ENCODE peak calls at places on chromosome 16, in four cellular contexts. One of them, this sample, is unnamed.

GRCh38 chr16:83100679-83101078 is 473.9 kb downstream of the CDH13 start:
- DNase-seq in psoas muscle: no peak
- DNase-seq in choroid plexus epithelial cell: peak
- DNase-seq in cardiac fibroblast: no peak
- DNase-seq in this sample: no peak

GRCh38 chr16:80599466-80599865 is 58.7 kb downstream of the DYNLRB2 start:
- DNase-seq in choroid plexus epithelial cell: peak
- DNase-seq in cardiac fibroblast: no peak
- DNase-seq in psoas muscle: no peak
- DNase-seq in this sample: no peak

GRCh38 chr16:17364319-17365210 is 106.2 kb downstream of the XYLT1 start:
- DNase-seq in psoas muscle: no peak
- DNase-seq in choroid plexus epithelial cell: peak
- DNase-seq in cardiac fibroblast: peak
- DNase-seq in this sample: no peak

GRCh38 chr16:17591655-17592405 is 121.1 kb upstream of the XYLT1 start:
- DNase-seq in choroid plexus epithelial cell: no peak
- DNase-seq in psoas muscle: no peak
- DNase-seq in cardiac fibroblast: no peak
- DNase-seq in this sample: no peak

GRCh38 chr16:89198417-89199240 is 1.7 kb downstream of the SLC22A31 start:
- DNase-seq in choroid plexus epithelial cell: no peak
- DNase-seq in cardiac fibroblast: no peak
- DNase-seq in psoas muscle: no peak
- DNase-seq in this sample: no peak

GRCh38 chr16:27779719-27780161 is 229.8 kb downstream of the KATNIP start:
- DNase-seq in cardiac fibroblast: peak
- DNase-seq in choroid plexus epithelial cell: peak
- DNase-seq in psoas muscle: peak
- DNase-seq in this sample: no peak

GRCh38 chr16:82681592-82681991 is 54.8 kb downstream of the CDH13 start:
- DNase-seq in psoas muscle: no peak
- DNase-seq in cardiac fibroblast: no peak
- DNase-seq in choroid plexus epithelial cell: no peak
- DNase-seq in this sample: no peak

GRCh38 chr16:55873122-55873521 is 2.1 kb downstream of the CES5A start:
- DNase-seq in cardiac fibroblast: no peak
- DNase-seq in choroid plexus epithelial cell: no peak
- DNase-seq in psoas muscle: no peak
- DNase-seq in this sample: no peak

GRCh38 chr16:23061669-23062068 is 87.6 kb downstream of the USP31 start:
- DNase-seq in psoas muscle: no peak
- DNase-seq in choroid plexus epithelial cell: peak
- DNase-seq in cardiac fibroblast: no peak
- DNase-seq in this sample: no peak

GRCh38 chr16:14377326-14377725 is 252.7 kb downstream of the PARN start:
- DNase-seq in cardiac fibroblast: no peak
- DNase-seq in psoas muscle: no peak
- DNase-seq in choroid plexus epithelial cell: peak
- DNase-seq in this sample: no peak

GRCh38 chr16:67055712-67056487 is 27.0 kb downstream of the CBFB start:
- DNase-seq in psoas muscle: no peak
- DNase-seq in cardiac fibroblast: peak
- DNase-seq in choroid plexus epithelial cell: peak
- DNase-seq in this sample: no peak

GRCh38 chr16:71808593-71809449 is at the start of gene AP1G1:
- DNase-seq in choroid plexus epithelial cell: peak
- DNase-seq in cardiac fibroblast: peak
- DNase-seq in psoas muscle: peak
- DNase-seq in this sample: peak

GRCh38 chr16:65532218-65532617 is 410.4 kb upstream of the CDH11 start:
- DNase-seq in psoas muscle: no peak
- DNase-seq in choroid plexus epithelial cell: no peak
- DNase-seq in cardiac fibroblast: no peak
- DNase-seq in this sample: no peak

GRCh38 chr16:52090080-52090479 is 456.9 kb downstream of the TOX3 start:
- DNase-seq in choroid plexus epithelial cell: no peak
- DNase-seq in cardiac fibroblast: peak
- DNase-seq in psoas muscle: no peak
- DNase-seq in this sample: no peak

GRCh38 chr16:57020651-57021050 is 31.3 kb downstream of the NLRC5 start:
- DNase-seq in choroid plexus epithelial cell: no peak
- DNase-seq in psoas muscle: no peak
- DNase-seq in cardiac fibroblast: no peak
- DNase-seq in this sample: no peak

GRCh38 chr16:55476625-55477533 is 2.1 kb upstream of the MMP2 start:
- DNase-seq in psoas muscle: peak
- DNase-seq in choroid plexus epithelial cell: no peak
- DNase-seq in cardiac fibroblast: peak
- DNase-seq in this sample: no peak

GRCh38 chr16:68466174-68466573 is 17.9 kb upstream of the SMPD3 start:
- DNase-seq in cardiac fibroblast: no peak
- DNase-seq in choroid plexus epithelial cell: no peak
- DNase-seq in psoas muscle: no peak
- DNase-seq in this sample: no peak

GRCh38 chr16:29310852-29311314 is 95.6 kb downstream of the NPIPB11 start:
- DNase-seq in cardiac fibroblast: no peak
- DNase-seq in psoas muscle: peak
- DNase-seq in choroid plexus epithelial cell: no peak
- DNase-seq in this sample: no peak

GRCh38 chr16:28980929-28981328 is 3.9 kb upstream of the LAT start:
- DNase-seq in psoas muscle: no peak
- DNase-seq in cardiac fibroblast: no peak
- DNase-seq in choroid plexus epithelial cell: no peak
- DNase-seq in this sample: no peak

GRCh38 chr16:84717484-84717883 is 17.7 kb downstream of the USP10 start:
- DNase-seq in cardiac fibroblast: no peak
- DNase-seq in psoas muscle: no peak
- DNase-seq in choroid plexus epithelial cell: no peak
- DNase-seq in this sample: no peak

GRCh38 chr16:85565796-85566501 is 47.2 kb upstream of the GSE1 start:
- DNase-seq in cardiac fibroblast: no peak
- DNase-seq in choroid plexus epithelial cell: no peak
- DNase-seq in psoas muscle: no peak
- DNase-seq in this sample: no peak

GRCh38 chr16:46884513-46885293 is 541 bp downstream of the GPT2 start:
- DNase-seq in psoas muscle: no peak
- DNase-seq in cardiac fibroblast: peak
- DNase-seq in choroid plexus epithelial cell: peak
- DNase-seq in this sample: no peak

GRCh38 chr16:49800441-49800840 is 55.5 kb downstream of the ZNF423 start:
- DNase-seq in choroid plexus epithelial cell: no peak
- DNase-seq in psoas muscle: no peak
- DNase-seq in cardiac fibroblast: no peak
- DNase-seq in this sample: no peak

GRCh38 chr16:89864421-89864820 is 9.0 kb upstream of the TCF25 start:
- DNase-seq in choroid plexus epithelial cell: peak
- DNase-seq in cardiac fibroblast: no peak
- DNase-seq in psoas muscle: no peak
- DNase-seq in this sample: no peak

GRCh38 chr16:11783319-11784047 is 13.6 kb downstream of the ZC3H7A start:
- DNase-seq in choroid plexus epithelial cell: peak
- DNase-seq in cardiac fibroblast: peak
- DNase-seq in psoas muscle: no peak
- DNase-seq in this sample: no peak

GRCh38 chr16:27251561-27252205 is 16.9 kb downstream of the NSMCE1 start:
- DNase-seq in psoas muscle: no peak
- DNase-seq in cardiac fibroblast: no peak
- DNase-seq in choroid plexus epithelial cell: no peak
- DNase-seq in this sample: no peak

GRCh38 chr16:26019885-26020284 is 328.1 kb downstream of the HS3ST4 start:
- DNase-seq in choroid plexus epithelial cell: no peak
- DNase-seq in psoas muscle: no peak
- DNase-seq in cardiac fibroblast: no peak
- DNase-seq in this sample: no peak

GRCh38 chr16:52265446-52265861 is 281.5 kb downstream of the TOX3 start:
- DNase-seq in cardiac fibroblast: no peak
- DNase-seq in choroid plexus epithelial cell: no peak
- DNase-seq in psoas muscle: no peak
- DNase-seq in this sample: no peak

GRCh38 chr16:3937066-3937875 is 56.8 kb upstream of the CREBBP start:
- DNase-seq in psoas muscle: no peak
- DNase-seq in cardiac fibroblast: no peak
- DNase-seq in choroid plexus epithelial cell: no peak
- DNase-seq in this sample: no peak

GRCh38 chr16:67268136-67268579 is 11.2 kb upstream of the PLEKHG4 start:
- DNase-seq in cardiac fibroblast: peak
- DNase-seq in choroid plexus epithelial cell: peak
- DNase-seq in psoas muscle: peak
- DNase-seq in this sample: no peak

GRCh38 chr16:56682703-56683397 is 580 bp downstream of the MT1X start:
- DNase-seq in cardiac fibroblast: no peak
- DNase-seq in psoas muscle: peak
- DNase-seq in choroid plexus epithelial cell: no peak
- DNase-seq in this sample: no peak

GRCh38 chr16:2152695-2153506 is 2.7 kb upstream of the TRAF7 start:
- DNase-seq in cardiac fibroblast: no peak
- DNase-seq in psoas muscle: no peak
- DNase-seq in choroid plexus epithelial cell: no peak
- DNase-seq in this sample: no peak

GRCh38 chr16:58027341-58028167 is 2.0 kb downstream of the MMP15 start:
- DNase-seq in choroid plexus epithelial cell: peak
- DNase-seq in psoas muscle: peak
- DNase-seq in cardiac fibroblast: no peak
- DNase-seq in this sample: no peak

GRCh38 chr16:23026777-23027362 is 122.4 kb downstream of the USP31 start:
- DNase-seq in choroid plexus epithelial cell: peak
- DNase-seq in psoas muscle: no peak
- DNase-seq in cardiac fibroblast: peak
- DNase-seq in this sample: no peak

GRCh38 chr16:56911771-56912541 is 20.0 kb upstream of the HERPUD1 start:
- DNase-seq in psoas muscle: peak
- DNase-seq in cardiac fibroblast: peak
- DNase-seq in choroid plexus epithelial cell: peak
- DNase-seq in this sample: peak

GRCh38 chr16:8872967-8873865 is 4.4 kb upstream of the CARHSP1 start:
- DNase-seq in psoas muscle: no peak
- DNase-seq in choroid plexus epithelial cell: no peak
- DNase-seq in cardiac fibroblast: no peak
- DNase-seq in this sample: no peak
- TF ChIP-seq CTCF in psoas muscle: peak
- TF ChIP-seq CTCF in choroid plexus epithelial cell: peak
- TF ChIP-seq CTCF in cardiac fibroblast: peak
- TF ChIP-seq CTCF in this sample: no peak

GRCh38 chr16:30658731-30659506 is 688 bp downstream of the FBRS start:
- DNase-seq in choroid plexus epithelial cell: peak
- DNase-seq in cardiac fibroblast: peak
- DNase-seq in psoas muscle: peak
- DNase-seq in this sample: peak

GRCh38 chr16:30659507-30660423 is 1.5 kb downstream of the FBRS start:
- DNase-seq in choroid plexus epithelial cell: peak
- DNase-seq in psoas muscle: no peak
- DNase-seq in cardiac fibroblast: peak
- DNase-seq in this sample: no peak

GRCh38 chr16:30656974-30657865 is 1.0 kb upstream of the FBRS start:
- DNase-seq in choroid plexus epithelial cell: no peak
- DNase-seq in cardiac fibroblast: no peak
- DNase-seq in psoas muscle: no peak
- DNase-seq in this sample: peak

GRCh38 chr16:30656388-30656787 is 1.8 kb upstream of the FBRS start:
- DNase-seq in cardiac fibroblast: no peak
- DNase-seq in psoas muscle: no peak
- DNase-seq in choroid plexus epithelial cell: no peak
- DNase-seq in this sample: no peak

DNA sequence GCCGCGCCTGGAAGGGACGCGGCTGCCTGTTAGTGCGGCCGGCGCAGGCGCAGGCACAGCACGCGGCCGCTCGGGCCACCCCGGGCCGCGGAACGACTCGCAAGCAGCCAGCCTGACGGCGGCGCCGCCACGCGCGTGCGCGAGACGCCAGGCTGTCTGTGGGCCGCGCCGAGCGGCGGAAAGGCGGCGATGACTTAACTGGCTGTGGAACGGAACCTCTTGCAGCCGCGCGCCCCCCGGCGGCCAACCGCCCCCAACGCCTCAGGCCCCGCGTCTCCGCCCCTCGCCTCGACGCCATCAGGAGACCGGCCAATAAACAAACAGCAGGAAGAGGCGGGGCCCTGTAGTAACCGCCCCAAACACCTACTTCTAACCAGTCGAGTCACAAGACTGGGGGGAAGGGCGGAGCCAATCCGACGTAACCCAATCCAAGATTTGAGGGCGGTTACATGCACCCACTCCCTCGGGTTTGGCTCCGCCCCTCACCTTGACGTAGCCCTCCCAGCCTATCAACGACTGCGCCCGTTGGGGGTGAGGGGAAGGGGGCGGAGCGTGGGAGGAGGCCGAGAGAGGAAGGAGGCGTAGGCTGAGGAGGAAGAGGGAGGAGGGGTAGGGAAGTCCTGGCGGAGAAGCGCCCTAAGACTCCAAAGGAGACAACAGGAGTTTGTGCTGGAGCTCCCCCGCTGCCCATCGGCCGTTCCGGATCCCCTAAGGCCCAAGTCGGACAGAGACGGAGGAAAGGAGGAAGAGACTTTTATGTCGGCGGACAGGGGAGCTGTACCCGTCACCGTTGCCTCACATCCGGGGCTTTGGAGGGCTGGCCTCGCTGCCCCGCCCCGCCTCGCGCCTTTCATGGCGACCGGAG is at the start of gene FBRS:
- DNase-seq in cardiac fibroblast: peak
- DNase-seq in psoas muscle: peak
- DNase-seq in choroid plexus epithelial cell: peak
- DNase-seq in this sample: peak
- H3K4me3 ChIP-seq in cardiac fibroblast: peak
- H3K4me3 ChIP-seq in psoas muscle: peak
- H3K4me3 ChIP-seq in choroid plexus epithelial cell: peak
- H3K4me3 ChIP-seq in this sample: peak

DNA sequence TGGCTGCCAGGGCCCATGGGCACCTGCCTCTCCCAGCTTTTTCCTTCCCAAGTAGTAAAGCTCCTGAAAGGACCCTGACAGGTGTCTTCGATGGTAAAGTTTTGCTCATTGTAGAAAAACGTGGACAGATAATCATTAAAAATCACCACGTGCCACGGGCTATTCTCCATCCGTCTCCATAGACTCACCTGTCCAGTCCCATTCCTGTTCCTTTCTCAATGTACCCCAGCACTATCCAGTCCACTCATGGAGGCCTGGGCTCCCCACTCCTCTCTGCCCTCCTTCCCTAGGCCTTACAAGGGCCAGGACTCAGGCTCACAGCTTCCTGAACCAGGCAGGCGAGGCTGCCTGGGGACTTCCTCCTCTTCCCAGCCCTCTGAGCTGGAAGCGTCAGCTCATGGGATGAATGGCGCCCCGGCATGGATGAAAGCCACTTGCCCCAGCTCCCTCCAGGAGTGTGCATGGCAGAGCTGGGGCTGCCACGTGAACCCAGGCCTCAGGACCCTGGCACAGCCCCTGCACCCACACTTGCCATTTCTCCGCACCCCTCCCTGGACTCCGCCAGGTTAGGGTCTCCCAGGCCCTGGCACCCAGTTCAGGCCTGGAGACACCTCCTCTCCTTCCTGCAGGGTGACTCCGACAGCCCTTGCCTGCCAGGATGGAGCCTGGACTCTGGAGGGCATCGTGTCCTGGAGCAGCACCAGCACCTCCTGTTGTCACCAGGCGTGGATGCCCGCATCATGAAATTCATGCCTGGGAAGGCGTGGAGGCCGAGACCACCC is 8.8 kb downstream of the CTRB1 start:
- DNase-seq in choroid plexus epithelial cell: no peak
- DNase-seq in cardiac fibroblast: no peak
- DNase-seq in psoas muscle: no peak
- DNase-seq in this sample: no peak
- TF ChIP-seq CTCF in choroid plexus epithelial cell: no peak
- TF ChIP-seq CTCF in cardiac fibroblast: no peak
- TF ChIP-seq CTCF in psoas muscle: no peak
- TF ChIP-seq CTCF in this sample: no peak

GRCh38 chr16:678858-679807 is 1.1 kb upstream of the STUB1 start:
- DNase-seq in psoas muscle: peak
- DNase-seq in cardiac fibroblast: peak
- DNase-seq in choroid plexus epithelial cell: peak
- DNase-seq in this sample: peak
- H3K4me3 ChIP-seq in psoas muscle: peak
- H3K4me3 ChIP-seq in cardiac fibroblast: peak
- H3K4me3 ChIP-seq in choroid plexus epithelial cell: peak
- H3K4me3 ChIP-seq in this sample: peak

This sample was measured in ascending aorta.